ENCODE peak calls at places on chromosomes 11 and 22, in five cellular contexts. One of them, this sample, is unnamed.

GRCh38 chr22:35381424-35381772 is 502 bp downstream of the HMOX1 start:
- DNase-seq in effector memory CD4-positive, alpha-beta T cell: no peak
- DNase-seq in coronary artery: no peak
- DNase-seq in ascending aorta: no peak
- DNase-seq in hepatocyte: peak; percentile 15
- DNase-seq in this sample: no peak

GRCh38 chr11:74678041-74678440 is 53.2 kb downstream of the CHRDL2 start:
- DNase-seq in coronary artery: no peak
- DNase-seq in effector memory CD4-positive, alpha-beta T cell: no peak
- DNase-seq in hepatocyte: no peak
- DNase-seq in ascending aorta: no peak
- DNase-seq in this sample: no peak

GRCh38 chr22:25774575-25775026 is 32.6 kb downstream of the MYO18B start:
- DNase-seq in hepatocyte: no peak
- DNase-seq in ascending aorta: no peak
- DNase-seq in effector memory CD4-positive, alpha-beta T cell: no peak
- DNase-seq in coronary artery: no peak
- DNase-seq in this sample: no peak

GRCh38 chr11:118892515-118892914 is 8.8 kb downstream of the CXCR5 start:
- DNase-seq in coronary artery: no peak
- DNase-seq in ascending aorta: no peak
- DNase-seq in effector memory CD4-positive, alpha-beta T cell: peak; percentile 40
- DNase-seq in hepatocyte: no peak
- DNase-seq in this sample: no peak

GRCh38 chr11:67054851-67055523 is 1.7 kb upstream of the RHOD start:
- DNase-seq in hepatocyte: peak; percentile 95
- DNase-seq in ascending aorta: no peak
- DNase-seq in effector memory CD4-positive, alpha-beta T cell: no peak
- DNase-seq in coronary artery: no peak
- DNase-seq in this sample: no peak

GRCh38 chr11:8206251-8207079 is 37.6 kb upstream of the RIC3 start:
- DNase-seq in coronary artery: peak; percentile 65
- DNase-seq in hepatocyte: no peak
- DNase-seq in effector memory CD4-positive, alpha-beta T cell: no peak
- DNase-seq in ascending aorta: no peak
- DNase-seq in this sample: peak; percentile 72

GRCh38 chr11:129992161-129992944 is 10.3 kb downstream of the PRDM10 start:
- DNase-seq in hepatocyte: peak; percentile 78
- DNase-seq in coronary artery: no peak
- DNase-seq in effector memory CD4-positive, alpha-beta T cell: no peak
- DNase-seq in ascending aorta: no peak
- DNase-seq in this sample: no peak

GRCh38 chr11:124050770-124051169 is 9.6 kb upstream of the OR10G7 start:
- DNase-seq in hepatocyte: no peak
- DNase-seq in effector memory CD4-positive, alpha-beta T cell: no peak
- DNase-seq in ascending aorta: no peak
- DNase-seq in coronary artery: no peak
- DNase-seq in this sample: no peak

GRCh38 chr11:83809274-83809673 is 523.1 kb upstream of the CCDC90B start:
- DNase-seq in hepatocyte: no peak
- DNase-seq in ascending aorta: no peak
- DNase-seq in effector memory CD4-positive, alpha-beta T cell: no peak
- DNase-seq in coronary artery: no peak
- DNase-seq in this sample: no peak

GRCh38 chr11:32210601-32211000 is 119.7 kb downstream of the RCN1 start:
- DNase-seq in hepatocyte: no peak
- DNase-seq in coronary artery: no peak
- DNase-seq in effector memory CD4-positive, alpha-beta T cell: no peak
- DNase-seq in ascending aorta: no peak
- DNase-seq in this sample: no peak

GRCh38 chr11:24635588-24636290 is 138.9 kb downstream of the LUZP2 start:
- DNase-seq in effector memory CD4-positive, alpha-beta T cell: no peak
- DNase-seq in hepatocyte: peak; percentile 7
- DNase-seq in ascending aorta: no peak
- DNase-seq in coronary artery: no peak
- DNase-seq in this sample: no peak

GRCh38 chr22:38201718-38202436 is at the start of gene MAFF:
- DNase-seq in effector memory CD4-positive, alpha-beta T cell: peak; percentile 88
- DNase-seq in coronary artery: peak; percentile 98
- DNase-seq in hepatocyte: peak; percentile 99
- DNase-seq in ascending aorta: peak; percentile 88
- DNase-seq in this sample: peak; percentile 85

GRCh38 chr22:36934153-36934939 is 20.9 kb downstream of the CSF2RB start:
- DNase-seq in ascending aorta: no peak
- DNase-seq in effector memory CD4-positive, alpha-beta T cell: no peak
- DNase-seq in hepatocyte: no peak
- DNase-seq in coronary artery: no peak
- DNase-seq in this sample: no peak

GRCh38 chr11:120400564-120401364 is 64.6 kb downstream of the ARHGEF12 start:
- DNase-seq in effector memory CD4-positive, alpha-beta T cell: no peak
- DNase-seq in ascending aorta: no peak
- DNase-seq in coronary artery: no peak
- DNase-seq in hepatocyte: peak; percentile 76
- DNase-seq in this sample: no peak

GRCh38 chr22:39808087-39808486 is 85.5 kb downstream of the ENTHD1 start:
- DNase-seq in ascending aorta: no peak
- DNase-seq in effector memory CD4-positive, alpha-beta T cell: no peak
- DNase-seq in hepatocyte: no peak
- DNase-seq in coronary artery: no peak
- DNase-seq in this sample: no peak

GRCh38 chr11:97977726-97978125 is 1043.0 kb upstream of the CNTN5 start:
- DNase-seq in coronary artery: no peak
- DNase-seq in ascending aorta: no peak
- DNase-seq in hepatocyte: no peak
- DNase-seq in effector memory CD4-positive, alpha-beta T cell: no peak
- DNase-seq in this sample: no peak

GRCh38 chr22:39239561-39240423 is 5.0 kb downstream of the PDGFB start:
- DNase-seq in ascending aorta: no peak
- DNase-seq in effector memory CD4-positive, alpha-beta T cell: no peak
- DNase-seq in hepatocyte: no peak
- DNase-seq in coronary artery: no peak
- DNase-seq in this sample: no peak

GRCh38 chr11:65279713-65280459 is 18.1 kb downstream of the POLA2 start:
- DNase-seq in effector memory CD4-positive, alpha-beta T cell: peak; percentile 10
- DNase-seq in coronary artery: peak; percentile 78
- DNase-seq in ascending aorta: no peak
- DNase-seq in hepatocyte: peak; percentile 88
- DNase-seq in this sample: no peak

GRCh38 chr11:36365937-36366336 is 69.8 kb downstream of the PRR5L start:
- DNase-seq in ascending aorta: no peak
- DNase-seq in hepatocyte: no peak
- DNase-seq in effector memory CD4-positive, alpha-beta T cell: no peak
- DNase-seq in coronary artery: no peak
- DNase-seq in this sample: no peak

GRCh38 chr11:93904711-93905110 is 54.3 kb upstream of the VSTM5 start:
- DNase-seq in coronary artery: no peak
- DNase-seq in ascending aorta: no peak
- DNase-seq in effector memory CD4-positive, alpha-beta T cell: no peak
- DNase-seq in hepatocyte: no peak
- DNase-seq in this sample: no peak

GRCh38 chr11:105298630-105299029 is 159.1 kb upstream of the CARD18 start:
- DNase-seq in effector memory CD4-positive, alpha-beta T cell: no peak
- DNase-seq in hepatocyte: no peak
- DNase-seq in coronary artery: no peak
- DNase-seq in ascending aorta: no peak
- DNase-seq in this sample: no peak

GRCh38 chr11:117492578-117493251 is 165.1 kb downstream of the CEP164 start:
- DNase-seq in effector memory CD4-positive, alpha-beta T cell: no peak
- DNase-seq in ascending aorta: no peak
- DNase-seq in coronary artery: no peak
- DNase-seq in hepatocyte: no peak
- DNase-seq in this sample: peak; percentile 5

GRCh38 chr11:65311197-65311631 is 3.5 kb upstream of the CDC42EP2 start:
- DNase-seq in coronary artery: no peak
- DNase-seq in effector memory CD4-positive, alpha-beta T cell: no peak
- DNase-seq in hepatocyte: no peak
- DNase-seq in ascending aorta: no peak
- DNase-seq in this sample: no peak

GRCh38 chr22:49380828-49381114 is 446.9 kb downstream of the BRD1 start:
- DNase-seq in effector memory CD4-positive, alpha-beta T cell: no peak
- DNase-seq in hepatocyte: no peak
- DNase-seq in ascending aorta: no peak
- DNase-seq in coronary artery: no peak
- DNase-seq in this sample: no peak

GRCh38 chr11:15770798-15771414 is 585.4 kb downstream of the SOX6 start:
- DNase-seq in ascending aorta: no peak
- DNase-seq in effector memory CD4-positive, alpha-beta T cell: no peak
- DNase-seq in hepatocyte: peak; percentile 47
- DNase-seq in coronary artery: no peak
- DNase-seq in this sample: peak; percentile 8

GRCh38 chr22:24434472-24435322 is 7.3 kb downstream of the ADORA2A start:
- DNase-seq in coronary artery: peak; percentile 73
- DNase-seq in effector memory CD4-positive, alpha-beta T cell: peak; percentile 58
- DNase-seq in hepatocyte: no peak
- DNase-seq in ascending aorta: peak; percentile 8
- DNase-seq in this sample: no peak

GRCh38 chr11:10899542-10899830 is 41.6 kb upstream of the ZBED5 start:
- DNase-seq in effector memory CD4-positive, alpha-beta T cell: no peak
- DNase-seq in coronary artery: peak; percentile 83
- DNase-seq in hepatocyte: peak; percentile 62
- DNase-seq in ascending aorta: peak; percentile 45
- DNase-seq in this sample: no peak

GRCh38 chr22:27815826-27816530 is 14.4 kb upstream of the MN1 start:
- DNase-seq in coronary artery: no peak
- DNase-seq in effector memory CD4-positive, alpha-beta T cell: no peak
- DNase-seq in hepatocyte: no peak
- DNase-seq in ascending aorta: no peak
- DNase-seq in this sample: no peak
- H3K27ac ChIP-seq in coronary artery: no peak overlapping the region
- H3K27ac ChIP-seq in effector memory CD4-positive, alpha-beta T cell: no peak overlapping the region
- H3K27ac ChIP-seq in hepatocyte: no peak overlapping the region
- H3K27ac ChIP-seq in ascending aorta: no peak overlapping the region
- H3K27ac ChIP-seq in this sample: no peak overlapping the region

GRCh38 chr11:9817191-9817590 is 153.3 kb downstream of the SWAP70 start:
- DNase-seq in effector memory CD4-positive, alpha-beta T cell: no peak
- DNase-seq in ascending aorta: no peak
- DNase-seq in coronary artery: no peak
- DNase-seq in hepatocyte: no peak
- DNase-seq in this sample: no peak

GRCh38 chr11:9820260-9820659 is 156.4 kb downstream of the SWAP70 start:
- DNase-seq in ascending aorta: no peak
- DNase-seq in hepatocyte: no peak
- DNase-seq in effector memory CD4-positive, alpha-beta T cell: no peak
- DNase-seq in coronary artery: no peak
- DNase-seq in this sample: no peak

GRCh38 chr11:9821008-9821752 is 157.3 kb downstream of the SWAP70 start:
- DNase-seq in hepatocyte: no peak
- DNase-seq in effector memory CD4-positive, alpha-beta T cell: no peak
- DNase-seq in ascending aorta: no peak
- DNase-seq in coronary artery: no peak
- DNase-seq in this sample: no peak

GRCh38 chr11:9814108-9814507 is 150.2 kb downstream of the SWAP70 start:
- DNase-seq in effector memory CD4-positive, alpha-beta T cell: no peak
- DNase-seq in coronary artery: no peak
- DNase-seq in hepatocyte: no peak
- DNase-seq in ascending aorta: no peak
- DNase-seq in this sample: no peak

DNA sequence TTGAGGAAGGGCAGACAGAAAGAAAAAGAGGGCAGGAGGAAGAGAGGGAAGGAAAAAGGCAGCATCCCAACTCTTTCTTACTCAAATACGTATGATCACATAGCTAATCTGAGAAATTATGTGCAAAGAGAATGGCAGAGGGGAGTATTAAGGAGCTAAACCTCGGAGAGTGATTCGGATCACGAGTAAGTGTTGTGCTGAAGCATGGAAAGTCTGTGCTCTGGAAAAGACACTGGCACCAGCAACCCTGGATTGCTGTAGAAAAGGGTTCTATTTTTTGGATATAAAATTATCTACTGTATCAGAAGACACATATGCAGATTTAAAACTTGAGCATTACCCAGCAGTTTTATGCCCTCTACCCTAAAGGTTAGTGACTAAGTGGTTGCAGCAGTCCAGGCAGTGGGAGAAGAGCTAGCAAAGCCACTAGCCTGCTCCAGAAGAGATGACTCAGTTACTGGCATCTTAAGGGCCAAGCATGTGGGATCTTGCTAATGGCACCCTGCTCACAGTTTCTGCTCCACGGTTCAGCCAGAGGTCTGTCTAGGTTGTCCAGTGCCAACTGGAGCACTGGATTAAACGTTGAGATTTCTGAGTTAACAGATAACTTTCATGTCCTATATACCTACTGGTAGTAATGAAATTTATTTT is 151.7 kb downstream of the SWAP70 start:
- DNase-seq in hepatocyte: no peak
- DNase-seq in effector memory CD4-positive, alpha-beta T cell: no peak
- DNase-seq in coronary artery: no peak
- DNase-seq in ascending aorta: no peak
- DNase-seq in this sample: no peak
- H3K27ac ChIP-seq in hepatocyte: no peak overlapping the region
- H3K27ac ChIP-seq in effector memory CD4-positive, alpha-beta T cell: no peak overlapping the region
- H3K27ac ChIP-seq in coronary artery: no peak overlapping the region
- H3K27ac ChIP-seq in ascending aorta: no peak overlapping the region
- H3K27ac ChIP-seq in this sample: no peak overlapping the region

DNA sequence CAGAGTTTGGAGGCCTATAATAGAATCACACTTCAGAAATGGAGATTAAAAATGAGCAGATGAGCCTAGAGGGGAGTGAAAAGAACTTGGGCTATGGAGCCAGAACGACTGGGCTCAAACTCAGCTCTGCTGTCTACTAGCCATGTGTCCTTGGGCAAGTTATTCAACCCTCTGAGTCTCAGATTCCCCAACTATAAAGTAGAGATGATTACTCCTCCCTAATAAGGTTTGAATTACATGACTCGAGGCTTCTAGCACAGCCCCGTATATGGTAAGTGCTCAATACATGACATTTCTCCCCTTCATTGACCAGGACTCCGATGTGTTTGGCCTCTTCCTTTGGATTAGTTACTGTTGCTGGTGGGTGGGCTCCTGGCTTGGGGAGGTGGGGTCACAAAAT is 237.0 kb upstream of the NARS2 start:
- DNase-seq in hepatocyte: no peak
- DNase-seq in ascending aorta: no peak
- DNase-seq in effector memory CD4-positive, alpha-beta T cell: no peak
- DNase-seq in coronary artery: no peak
- DNase-seq in this sample: no peak
- H3K27ac ChIP-seq in hepatocyte: peak overlapping the region; percentile 90
- H3K27ac ChIP-seq in ascending aorta: no peak overlapping the region
- H3K27ac ChIP-seq in effector memory CD4-positive, alpha-beta T cell: no peak overlapping the region
- H3K27ac ChIP-seq in coronary artery: no peak overlapping the region
- H3K27ac ChIP-seq in this sample: no peak overlapping the region

GRCh38 chr11:33775064-33775807 is 916 bp upstream of the FBXO3 start:
- DNase-seq in ascending aorta: no peak
- DNase-seq in hepatocyte: no peak
- DNase-seq in effector memory CD4-positive, alpha-beta T cell: no peak
- DNase-seq in coronary artery: no peak
- DNase-seq in this sample: no peak
- H3K27ac ChIP-seq in ascending aorta: peak overlapping the region; percentile 89
- H3K27ac ChIP-seq in hepatocyte: peak overlapping the region; percentile 5
- H3K27ac ChIP-seq in effector memory CD4-positive, alpha-beta T cell: peak overlapping the region; percentile 74
- H3K27ac ChIP-seq in coronary artery: peak overlapping the region; percentile 84
- H3K27ac ChIP-seq in this sample: peak overlapping the region; percentile 66

This sample was measured in substantia nigra.